ENCODE peak calls at places on chromosomes 7 and 10, in eight cellular contexts. N is kidney; B is BE2C; S is right lobe of liver; V is psoas muscle; O is CD8-positive, alpha-beta memory T cell; H is suprapubic skin; Q is neural progenitor cell. K is an unnamed sample. For H3K36me3 and H3K9me3, the result is how much of the 10 kb centered on the place peaks cover.

GRCh38 chr7:152338553-152338952 is 97.2 kb downstream of the KMT2C start:
- DNase-seq in N (no peak), B (no peak), S (no peak), V (no peak), O (no peak), H (no peak), Q (no peak), K (no peak)

GRCh38 chr10:113557389-113558321 is 4.8 kb downstream of the HABP2 start:
- DNase-seq in N (no peak), B (peak), S (no peak), V (no peak), O (no peak), H (no peak), Q (peak), K (no peak)

GRCh38 chr10:118307768-118308347 is 34.3 kb downstream of the FAM204A start:
- DNase-seq in N (no peak), B (no peak), S (no peak), V (no peak), O (no peak), H (no peak), Q (no peak), K (no peak)

GRCh38 chr7:38594931-38595330 is 36.2 kb downstream of the AMPH start:
- DNase-seq in N (no peak), B (no peak), S (no peak), V (no peak), O (no peak), H (no peak), Q (peak), K (no peak)

GRCh38 chr7:4791738-4792536 is 16.5 kb downstream of the AP5Z1 start:
- DNase-seq in N (no peak), B (peak), S (peak), V (peak), O (peak), H (peak), Q (peak), K (no peak)

GRCh38 chr7:20227291-20227795 is 10.2 kb upstream of the MACC1 start:
- DNase-seq in N (no peak), B (no peak), S (no peak), V (no peak), O (no peak), H (no peak), Q (no peak), K (no peak)

GRCh38 chr10:71523756-71524155 is 127.0 kb downstream of the CDH23 start:
- DNase-seq in N (no peak), B (no peak), S (no peak), V (no peak), O (no peak), H (no peak), Q (no peak), K (no peak)

GRCh38 chr10:37479469-37479868 is 354.1 kb downstream of the ANKRD30A start:
- DNase-seq in N (no peak), B (no peak), S (no peak), V (no peak), O (no peak), H (no peak), Q (no peak), K (no peak)

GRCh38 chr7:91443862-91444261 is 179.6 kb downstream of the FZD1 start:
- DNase-seq in N (no peak), B (no peak), S (no peak), V (no peak), O (no peak), H (no peak), Q (no peak), K (no peak)

GRCh38 chr10:132560248-132560731 is 22.7 kb downstream of the INPP5A start:
- DNase-seq in N (no peak), B (no peak), S (no peak), V (no peak), O (no peak), H (no peak), Q (no peak), K (no peak)

GRCh38 chr7:153188161-153188560 is 428.6 kb downstream of the ACTR3B start:
- DNase-seq in N (no peak), B (no peak), S (no peak), V (no peak), O (no peak), H (no peak), Q (no peak), K (no peak)

GRCh38 chr7:151382079-151382885 is 27.6 kb downstream of the WDR86 start:
- DNase-seq in N (peak), B (no peak), S (peak), V (no peak), O (peak), H (no peak), Q (no peak), K (peak)

GRCh38 chr10:45453639-45454250 is 79.7 kb downstream of the ALOX5 start:
- DNase-seq in N (no peak), B (no peak), S (no peak), V (no peak), O (no peak), H (no peak), Q (no peak), K (no peak)

GRCh38 chr10:17257466-17258321 is 29.7 kb downstream of the VIM start:
- DNase-seq in N (no peak), B (peak), S (no peak), V (no peak), O (peak), H (no peak), Q (peak), K (no peak)

GRCh38 chr10:69807122-69807521 is 5.4 kb downstream of the COL13A1 start:
- DNase-seq in N (no peak), B (no peak), S (no peak), V (no peak), O (no peak), H (no peak), Q (no peak), K (no peak)

GRCh38 chr10:96501985-96502384 is 11.7 kb downstream of the TLL2 start:
- DNase-seq in N (no peak), B (no peak), S (no peak), V (no peak), O (no peak), H (no peak), Q (no peak), K (peak)

GRCh38 chr10:74825033-74825370 is 1.4 kb upstream of the KAT6B start:
- DNase-seq in N (peak), B (peak), S (peak), V (peak), O (peak), H (no peak), Q (peak), K (no peak)

GRCh38 chr7:82562716-82563404 is 119.3 kb upstream of the CACNA2D1 start:
- DNase-seq in N (no peak), B (no peak), S (no peak), V (no peak), O (no peak), H (no peak), Q (no peak), K (no peak)

GRCh38 chr10:126334272-126334671 is 54.0 kb downstream of the ADAM12 start:
- DNase-seq in N (no peak), B (no peak), S (no peak), V (no peak), O (no peak), H (no peak), Q (no peak), K (no peak)

GRCh38 chr7:18239212-18239611 is 211.6 kb upstream of the PRPS1L1 start:
- DNase-seq in N (no peak), B (no peak), S (no peak), V (no peak), O (no peak), H (no peak), Q (no peak), K (no peak)

GRCh38 chr10:102964713-102965112 is 46.6 kb downstream of the CNNM2 start:
- DNase-seq in N (no peak), B (no peak), S (no peak), V (no peak), O (no peak), H (no peak), Q (no peak), K (no peak)

GRCh38 chr10:10660054-10660453 is 357.6 kb upstream of the CELF2 start:
- DNase-seq in N (no peak), B (no peak), S (no peak), V (no peak), O (no peak), H (no peak), Q (no peak), K (no peak)

GRCh38 chr7:133853706-133854276 is 273.3 kb upstream of the LRGUK start:
- DNase-seq in N (no peak), B (peak), S (no peak), V (no peak), O (no peak), H (no peak), Q (peak), K (peak)

GRCh38 chr10:17062009-17062408 is 67.6 kb downstream of the CUBN start:
- DNase-seq in N (no peak), B (no peak), S (no peak), V (no peak), O (no peak), H (no peak), Q (no peak), K (no peak)

DNA sequence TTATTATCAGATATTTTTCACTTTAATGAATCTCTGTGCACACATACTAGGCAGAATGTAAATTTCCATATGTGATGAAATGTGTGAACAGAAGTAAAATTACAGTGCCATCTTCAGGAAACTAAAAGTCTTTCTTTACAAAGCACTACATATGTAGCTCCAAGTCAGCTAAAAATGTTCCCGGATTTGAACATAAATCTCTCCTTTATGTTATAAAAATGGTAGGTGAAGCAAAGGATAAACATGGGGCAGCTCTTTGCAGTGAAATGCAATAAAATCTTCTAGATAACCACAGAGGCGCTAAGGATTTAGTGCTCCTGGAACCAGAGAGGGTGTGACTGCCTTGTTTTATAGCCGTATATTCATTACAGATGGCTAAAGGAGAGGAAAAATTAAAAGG is 104.9 kb upstream of the C7orf33 start:
- DNase-seq in N (no peak), B (no peak), S (no peak), V (no peak), O (no peak), H (no peak), Q (no peak), K (no peak)
- H3K4me3 ChIP-seq in N (no peak), B (no peak), S (no peak), V (no peak), O (no peak), H (no peak), Q (no peak), K (no peak)

GRCh38 chr7:1151156-1151555 is 8.8 kb downstream of the ZFAND2A start:
- DNase-seq in N (peak), B (no peak), S (no peak), V (peak), O (no peak), H (no peak), Q (no peak), K (no peak)

GRCh38 chr7:1151653-1152425 is 8.2 kb downstream of the ZFAND2A start:
- DNase-seq in N (peak), B (no peak), S (no peak), V (peak), O (peak), H (no peak), Q (no peak), K (no peak)

GRCh38 chr7:1152492-1152891 is 7.5 kb downstream of the ZFAND2A start:
- DNase-seq in N (peak), B (no peak), S (no peak), V (peak), O (peak), H (no peak), Q (no peak), K (no peak)

GRCh38 chr7:1149351-1149794 is 10.6 kb downstream of the ZFAND2A start:
- DNase-seq in N (peak), B (no peak), S (no peak), V (peak), O (peak), H (no peak), Q (no peak), K (no peak)

DNA sequence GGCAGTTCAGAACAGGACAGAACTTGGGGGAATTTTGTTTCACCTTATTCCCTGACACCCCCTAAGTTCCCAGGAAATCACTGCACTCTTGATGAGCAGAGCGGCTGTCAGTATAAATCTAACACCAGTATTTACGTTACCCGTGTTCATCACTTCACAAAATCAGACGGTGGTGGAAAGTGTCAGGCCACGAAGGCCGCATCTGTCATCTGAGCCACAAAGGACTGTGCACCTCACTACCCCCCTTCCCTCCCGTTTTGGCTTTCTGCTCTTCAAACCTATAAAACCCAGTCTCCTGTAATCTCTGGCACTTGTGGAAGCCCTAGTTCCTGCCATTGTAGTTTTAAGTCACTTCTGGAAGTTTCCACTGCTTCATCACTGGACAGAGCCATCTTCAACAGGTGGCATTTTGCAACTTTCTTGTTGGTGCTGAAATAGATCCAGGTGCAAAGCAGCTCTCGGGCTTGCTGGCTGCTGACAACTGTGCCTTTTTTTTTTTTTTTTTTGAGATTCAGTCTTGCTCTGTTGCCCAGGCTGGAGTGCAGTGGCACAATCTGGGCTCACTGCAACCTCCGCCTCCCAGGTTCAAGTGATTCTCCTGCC is 9.5 kb downstream of the ZFAND2A start:
- DNase-seq in N (no peak), B (no peak), S (no peak), V (peak), O (no peak), H (no peak), Q (no peak), K (no peak)
- H3K36me3 ChIP-seq in N (under half), B (under half), S (under half), V (half or more), O (under half), H (half or more), Q (under half), K (under half)

GRCh38 chr7:138188290-138188858 is 112.1 kb downstream of the AKR1D1 start:
- DNase-seq in N (no peak), B (no peak), S (no peak), V (no peak), O (no peak), H (no peak), Q (no peak), K (no peak)
- H3K9me3 ChIP-seq in N (under half), B (under half), S (under half), V (under half), O (under half), H (under half), Q (under half), K (under half)

GRCh38 chr7:73518470-73518869 is 3.6 kb downstream of the BAZ1B start:
- DNase-seq in N (no peak), B (no peak), S (no peak), V (no peak), O (no peak), H (peak), Q (no peak), K (peak)

GRCh38 chr7:73522081-73522818 is at the start of gene BAZ1B:
- DNase-seq in N (peak), B (peak), S (peak), V (peak), O (peak), H (peak), Q (peak), K (peak)

GRCh38 chr7:73520673-73521635 is 1.1 kb downstream of the BAZ1B start:
- DNase-seq in N (no peak), B (no peak), S (no peak), V (no peak), O (no peak), H (peak), Q (peak), K (no peak)

GRCh38 chr7:73519867-73520672 is 2.0 kb downstream of the BAZ1B start:
- DNase-seq in N (no peak), B (no peak), S (no peak), V (no peak), O (no peak), H (peak), Q (peak), K (peak)

DNA sequence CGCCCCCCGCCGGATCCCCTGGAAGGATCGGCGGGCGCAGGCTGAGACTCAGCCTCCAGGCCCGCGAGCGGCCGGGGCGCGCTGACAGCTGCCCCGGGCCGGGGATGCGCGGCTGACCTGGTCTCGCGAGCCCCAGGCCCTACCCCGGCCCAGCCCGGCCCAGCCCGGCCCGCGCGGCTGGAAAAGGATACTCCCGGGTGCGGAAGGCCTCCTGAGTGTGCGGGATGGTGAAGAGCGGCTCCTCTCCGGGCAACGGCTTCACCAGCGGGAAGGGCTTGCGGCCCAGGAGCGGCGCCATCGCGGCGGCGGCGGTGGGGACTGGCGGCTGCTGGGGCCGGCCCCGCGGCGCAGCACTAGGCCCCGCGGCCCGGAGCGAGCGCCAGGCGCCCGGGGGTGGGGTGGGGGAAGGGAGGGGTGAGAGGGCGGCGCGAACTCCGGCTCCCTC is 435 bp downstream of the BAZ1B start:
- DNase-seq in N (no peak), B (peak), S (peak), V (peak), O (no peak), H (no peak), Q (no peak), K (no peak)
- H3K4me3 ChIP-seq in N (peak), B (peak), S (peak), V (peak), O (peak), H (peak), Q (peak), K (peak)

GRCh38 chr7:6142871-6143380 is 111.8 kb downstream of the ANKRD61 start:
- DNase-seq in N (no peak), B (no peak), S (no peak), V (no peak), O (no peak), H (no peak), Q (no peak), K (no peak)
- H3K36me3 ChIP-seq in N (half or more), B (half or more), S (under half), V (half or more), O (under half), H (half or more), Q (under half), K (half or more)

GRCh38 chr7:100962537-100962936 is 6.8 kb upstream of the MUC12 start:
- DNase-seq in N (no peak), B (no peak), S (no peak), V (no peak), O (no peak), H (no peak), Q (no peak), K (no peak)
- H3K9me3 ChIP-seq in N (under half), B (under half), S (under half), V (under half), O (under half), H (under half), Q (under half), K (under half)

DNA sequence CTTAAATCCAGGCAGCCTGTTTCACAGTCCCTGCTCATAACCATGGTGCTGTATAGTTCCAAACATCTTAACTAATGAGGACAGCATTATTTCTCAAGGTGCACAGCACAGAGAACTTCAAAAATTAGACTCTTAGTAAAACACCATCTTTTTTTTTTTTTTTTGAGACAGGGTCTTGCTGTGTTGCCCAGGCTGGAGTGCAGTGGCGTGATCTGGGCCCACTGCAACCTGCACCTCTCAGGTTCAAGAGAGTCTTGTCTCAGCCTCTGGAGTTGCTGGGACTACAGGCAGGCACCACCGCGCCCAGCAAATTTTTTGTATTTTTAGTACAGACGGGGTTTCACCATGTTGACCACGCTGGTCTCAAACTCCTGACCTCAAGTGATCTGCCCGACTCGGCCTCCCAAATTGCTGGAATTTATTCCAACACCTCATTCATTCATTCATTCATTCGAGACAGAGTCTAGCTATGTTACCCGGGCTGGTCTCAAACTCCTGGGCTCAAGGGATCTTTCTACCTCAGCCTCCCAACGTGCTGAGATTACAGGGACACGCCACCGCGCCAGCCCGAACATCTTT is 507 bp upstream of the TMEM254 start:
- DNase-seq in N (no peak), B (no peak), S (no peak), V (no peak), O (no peak), H (no peak), Q (no peak), K (no peak)
- H3K4me3 ChIP-seq in N (peak), B (peak), S (peak), V (peak), O (peak), H (peak), Q (peak), K (peak)

DNA sequence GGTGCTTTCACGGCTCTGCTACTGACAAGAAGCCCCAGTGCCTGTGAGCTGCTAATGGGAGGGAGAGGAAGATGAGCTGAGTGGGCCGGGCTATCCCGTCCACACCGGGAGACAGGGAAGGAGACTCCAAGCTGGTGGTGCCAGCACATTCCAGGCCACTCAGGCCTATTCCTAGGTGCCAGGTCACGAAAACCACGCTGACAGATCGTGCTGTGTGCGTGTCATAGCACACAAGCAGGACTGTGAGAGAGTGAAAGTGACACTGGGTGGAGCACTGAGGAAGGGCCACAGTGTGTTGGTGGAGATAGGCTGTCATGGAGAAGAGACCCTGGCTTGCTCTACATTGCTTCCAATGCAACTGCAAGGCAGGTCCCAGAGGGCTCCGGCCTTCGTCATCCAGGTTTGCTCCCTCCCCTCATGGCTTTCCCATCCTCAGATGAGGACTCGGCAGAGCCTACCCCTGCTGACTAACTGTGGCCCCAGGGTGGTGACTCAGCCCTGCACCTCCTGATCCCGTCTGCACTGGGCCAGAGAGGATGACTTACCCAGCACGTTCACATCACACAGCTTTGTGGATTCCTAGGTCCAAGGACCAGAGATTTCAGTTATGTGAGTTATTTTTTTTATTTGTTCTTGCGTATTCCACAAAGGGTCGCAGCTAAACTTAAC is 167.3 kb downstream of the EGFR start:
- DNase-seq in N (no peak), B (peak), S (no peak), V (peak), O (no peak), H (no peak), Q (no peak), K (peak)
- H3K36me3 ChIP-seq in N (under half), B (half or more), S (under half), V (under half), O (under half), H (half or more), Q (under half), K (half or more)

DNA sequence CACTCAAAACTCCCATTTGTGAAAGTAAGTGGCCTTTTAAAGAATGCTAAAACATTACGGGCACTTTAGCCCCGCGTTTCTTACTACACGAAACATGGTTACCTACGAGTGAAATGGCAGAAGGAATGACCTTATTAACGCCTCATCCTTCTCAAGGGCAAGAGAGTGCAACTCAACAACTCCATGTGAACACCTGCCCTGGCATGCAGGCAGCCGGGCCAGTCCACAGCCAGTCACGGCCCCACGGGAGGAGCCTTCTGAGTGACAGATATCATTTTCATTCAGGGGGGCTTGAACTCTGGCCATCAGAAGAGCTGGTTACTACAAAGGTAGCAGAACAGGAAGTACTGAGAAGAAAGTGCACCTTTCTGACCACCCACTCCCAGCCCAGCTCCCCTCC is 236.1 kb downstream of the PTPRN2 start:
- DNase-seq in N (peak), B (no peak), S (no peak), V (no peak), O (no peak), H (no peak), Q (no peak), K (no peak)
- H3K9me3 ChIP-seq in N (under half), B (under half), S (under half), V (under half), O (under half), H (under half), Q (under half), K (under half)

K was measured in RWPE2.